ENCODE peak calls at places on chromosomes 13 and 19, in eight cellular contexts. D is heart left ventricle, C is dorsolateral prefrontal cortex, L is OCI-LY7, I is H9, Q is RWPE1, T is neural progenitor cell, Y is tibial nerve. Z is an unnamed sample.
A peak's percentile ranks its signal among the peaks of the same experiment; 100 is the strongest.

GRCh38 chr19:45852145-45852750 is 10.7 kb downstream of the SYMPK start:
- DNase-seq in I (no peak), C (no peak), D (no peak), Q (peak; percentile 34), L (no peak), T (no peak), Y (no peak), Z (no peak)

GRCh38 chr13:64871742-64872141 is 2358.4 kb downstream of the PCDH9 start:
- DNase-seq in I (no peak), C (no peak), Y (no peak), L (no peak), T (no peak), D (no peak), Q (no peak), Z (no peak)

GRCh38 chr19:30696514-30696913 is 324.3 kb downstream of the ZNF536 start:
- DNase-seq in L (peak; percentile 10), Q (no peak), C (no peak), D (no peak), I (peak; percentile 87), T (peak; percentile 75), Y (no peak), Z (no peak)

GRCh38 chr13:41502676-41503075 is 45.3 kb downstream of the RGCC start:
- DNase-seq in I (no peak), L (peak; percentile 99), Y (no peak), Q (no peak), T (no peak), D (no peak), C (no peak), Z (no peak)

GRCh38 chr13:75704194-75704941 is 68.2 kb downstream of the LMO7 start:
- DNase-seq in I (no peak), C (no peak), L (no peak), T (no peak), D (no peak), Y (no peak), Q (no peak), Z (no peak)

GRCh38 chr19:44772969-44773368 is 4.7 kb upstream of the CBLC start:
- DNase-seq in Y (no peak), T (no peak), I (no peak), Q (no peak), L (no peak), C (no peak), D (no peak), Z (no peak)

GRCh38 chr13:108195146-108195545 is 20.2 kb downstream of the LIG4 start:
- DNase-seq in Q (no peak), L (no peak), C (no peak), Y (no peak), D (no peak), I (no peak), T (no peak), Z (no peak)

GRCh38 chr13:23372264-23372905 is 61.1 kb downstream of the SACS start:
- DNase-seq in C (no peak), Q (no peak), I (no peak), D (no peak), L (no peak), T (no peak), Y (no peak), Z (no peak)

GRCh38 chr19:17149393-17150135 is 65.6 kb upstream of the USE1 start:
- DNase-seq in D (no peak), Y (no peak), Q (no peak), L (no peak), I (no peak), T (no peak), C (no peak), Z (no peak)

GRCh38 chr19:2254052-2254872 is 2.0 kb downstream of the JSRP1 start:
- DNase-seq in L (no peak), D (peak; percentile 55), C (no peak), I (peak; percentile 79), Q (no peak), T (peak; percentile 84), Y (no peak), Z (no peak)

GRCh38 chr19:2488942-2489731 is 13.2 kb downstream of the GADD45B start:
- DNase-seq in L (peak; percentile 68), D (peak; percentile 85), C (no peak), T (peak; percentile 85), Y (no peak), Q (no peak), I (no peak), Z (peak; percentile 86)

GRCh38 chr13:111659842-111660241 is 339.4 kb downstream of the TEX29 start:
- DNase-seq in L (no peak), C (no peak), T (no peak), D (no peak), I (no peak), Q (no peak), Y (no peak), Z (no peak)

GRCh38 chr19:27971869-27972268 is 1241.1 kb downstream of the UQCRFS1 start:
- DNase-seq in L (no peak), D (no peak), C (no peak), Y (no peak), I (no peak), T (no peak), Q (no peak), Z (no peak)

GRCh38 chr19:11921852-11922495 is 2.9 kb upstream of the ZNF700 start:
- DNase-seq in L (no peak), D (no peak), T (no peak), C (no peak), I (no peak), Q (no peak), Y (no peak), Z (no peak)

GRCh38 chr13:107476068-107476467 is 739.3 kb downstream of the LIG4 start:
- DNase-seq in C (no peak), Y (no peak), I (no peak), D (no peak), Q (no peak), T (no peak), L (no peak), Z (no peak)

GRCh38 chr13:109938255-109938936 is 152.0 kb upstream of the IRS2 start:
- DNase-seq in D (no peak), T (no peak), C (no peak), L (no peak), I (no peak), Y (peak; percentile 22), Q (peak; percentile 41), Z (no peak)
- H3K27ac ChIP-seq in D (no peak overlapping the region), T (no peak overlapping the region), C (no peak overlapping the region), L (no peak overlapping the region), I (no peak overlapping the region), Y (no peak overlapping the region), Q (peak overlapping the region; percentile 64), Z (no peak overlapping the region)

GRCh38 chr19:55546822-55547614 is 1.7 kb upstream of the SBK3 start:
- DNase-seq in Q (no peak), Y (peak; percentile 48), C (no peak), I (no peak), T (peak; percentile 42), D (peak; percentile 89), L (no peak), Z (peak; percentile 95)

GRCh38 chr19:55552620-55553019 is 7.3 kb upstream of the SBK3 start:
- DNase-seq in I (no peak), L (no peak), D (peak; percentile 7), T (no peak), C (no peak), Y (no peak), Q (no peak), Z (no peak)

GRCh38 chr19:55550321-55550650 is 4.9 kb upstream of the SBK3 start:
- DNase-seq in T (no peak), C (no peak), Y (no peak), L (no peak), I (no peak), Q (no peak), D (no peak), Z (no peak)

GRCh38 chr19:55552206-55552605 is 6.9 kb upstream of the SBK3 start:
- DNase-seq in I (no peak), Y (no peak), D (peak; percentile 2), C (no peak), Q (no peak), L (no peak), T (no peak), Z (no peak)

DNA sequence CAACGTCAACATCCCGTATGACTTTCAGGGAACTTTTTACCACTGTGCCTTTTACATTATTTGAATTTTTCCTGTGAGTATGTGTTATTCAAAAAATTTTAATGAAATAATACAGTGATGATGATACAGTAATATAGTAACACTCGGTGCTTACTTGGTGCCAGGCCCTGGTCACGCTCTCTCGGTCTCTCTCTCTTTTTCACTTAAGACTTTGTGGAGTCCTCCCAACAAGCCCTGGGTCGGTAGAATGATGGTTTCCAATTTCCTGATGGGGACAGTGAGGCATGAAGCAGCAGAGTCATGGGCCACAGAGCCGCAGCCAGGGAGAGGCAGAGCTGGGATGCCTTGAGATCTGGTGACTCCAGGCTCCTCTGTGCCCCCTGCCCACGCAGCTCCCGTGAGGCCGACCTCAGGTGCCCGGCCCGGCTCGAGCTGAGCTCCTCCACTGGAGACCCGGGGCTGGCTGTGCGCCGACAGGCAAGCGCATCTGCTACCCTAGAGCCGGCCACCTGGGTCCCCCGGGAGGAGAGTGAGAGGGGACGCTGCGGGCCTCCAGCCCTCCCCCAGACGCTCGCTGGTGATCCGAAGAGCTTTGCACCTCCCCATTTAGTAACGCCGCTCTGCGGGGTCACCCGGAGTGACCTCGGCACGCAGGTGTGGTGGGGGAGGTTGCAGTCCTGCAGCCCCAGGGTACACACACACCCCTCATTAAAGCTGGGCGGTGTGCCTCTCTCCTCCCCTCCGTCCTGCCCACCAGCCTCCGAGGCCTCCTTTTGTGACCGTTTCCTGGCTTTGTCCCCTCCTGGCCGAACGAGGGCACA is 4.4 kb upstream of the SBK3 start:
- DNase-seq in Y (no peak), L (peak; percentile 34), T (peak; percentile 88), C (no peak), I (peak; percentile 67), Q (peak; percentile 76), D (peak; percentile 64), Z (no peak)
- H3K27ac ChIP-seq in Y (no peak overlapping the region), L (no peak overlapping the region), T (peak overlapping the region; percentile 82), C (no peak overlapping the region), I (no peak overlapping the region), Q (peak overlapping the region; percentile 54), D (peak overlapping the region; percentile 80), Z (no peak overlapping the region)

GRCh38 chr19:57667220-57667619 is 1.5 kb upstream of the ZSCAN4 start:
- DNase-seq in D (no peak), L (no peak), Y (no peak), C (no peak), I (no peak), T (no peak), Q (no peak), Z (no peak)

GRCh38 chr19:57668635-57669034 is at the start of gene ZSCAN4:
- DNase-seq in C (no peak), Y (no peak), T (no peak), I (no peak), D (no peak), Q (no peak), L (no peak), Z (no peak)

GRCh38 chr19:57675881-57676280 is 5.9 kb upstream of the ZNF551 start:
- DNase-seq in L (no peak), D (no peak), Y (no peak), I (no peak), Q (no peak), C (no peak), T (no peak), Z (no peak)

GRCh38 chr19:57671124-57671895 is 2.6 kb downstream of the ZSCAN4 start:
- DNase-seq in Y (no peak), D (no peak), C (no peak), I (no peak), T (no peak), Q (no peak), L (no peak), Z (no peak)

GRCh38 chr19:57672466-57672865 is 3.7 kb downstream of the ZSCAN4 start:
- DNase-seq in D (no peak), I (no peak), T (no peak), Q (no peak), L (no peak), Y (no peak), C (no peak), Z (no peak)
- H3K27ac ChIP-seq in D (no peak overlapping the region), I (no peak overlapping the region), T (no peak overlapping the region), Q (no peak overlapping the region), L (no peak overlapping the region), Y (no peak overlapping the region), C (no peak overlapping the region), Z (no peak overlapping the region)

GRCh38 chr13:113833111-113833830 is 30.6 kb downstream of the GAS6 start:
- DNase-seq in L (no peak), C (no peak), Y (no peak), Q (no peak), D (no peak), I (no peak), T (no peak), Z (peak; percentile 33)
- H3K27ac ChIP-seq in L (no peak overlapping the region), C (no peak overlapping the region), Y (no peak overlapping the region), Q (peak overlapping the region; percentile 65), D (no peak overlapping the region), I (no peak overlapping the region), T (no peak overlapping the region), Z (no peak overlapping the region)